ENCODE peak calls at places on chromosomes 1 and 21, in five cellular contexts. One of them, this sample, is unnamed.

GRCh38 chr1:155307247-155307740 is 1.4 kb upstream of the FDPS start:
- DNase-seq in endothelial cell of umbilical vein: peak
- DNase-seq in right atrium auricular region: no peak
- DNase-seq in skeletal muscle cell: no peak
- DNase-seq in mammary epithelial cell: peak
- DNase-seq in this sample: no peak

GRCh38 chr1:162720996-162721395 is 69.5 kb upstream of the HSD17B7 start:
- DNase-seq in endothelial cell of umbilical vein: no peak
- DNase-seq in mammary epithelial cell: no peak
- DNase-seq in right atrium auricular region: no peak
- DNase-seq in skeletal muscle cell: no peak
- DNase-seq in this sample: no peak

GRCh38 chr21:43335119-43335518 is 91.8 kb downstream of the SIK1 start:
- DNase-seq in mammary epithelial cell: no peak
- DNase-seq in right atrium auricular region: no peak
- DNase-seq in endothelial cell of umbilical vein: no peak
- DNase-seq in skeletal muscle cell: no peak
- DNase-seq in this sample: no peak

GRCh38 chr1:168477792-168478191 is 66.0 kb downstream of the XCL2 start:
- DNase-seq in mammary epithelial cell: no peak
- DNase-seq in endothelial cell of umbilical vein: no peak
- DNase-seq in skeletal muscle cell: no peak
- DNase-seq in right atrium auricular region: no peak
- DNase-seq in this sample: no peak

GRCh38 chr1:222097646-222098045 is 355.8 kb upstream of the DUSP10 start:
- DNase-seq in right atrium auricular region: no peak
- DNase-seq in mammary epithelial cell: peak
- DNase-seq in skeletal muscle cell: no peak
- DNase-seq in endothelial cell of umbilical vein: no peak
- DNase-seq in this sample: no peak

GRCh38 chr1:93692983-93693591 is 11.4 kb upstream of the BCAR3 start:
- DNase-seq in skeletal muscle cell: no peak
- DNase-seq in right atrium auricular region: no peak
- DNase-seq in mammary epithelial cell: peak
- DNase-seq in endothelial cell of umbilical vein: peak
- DNase-seq in this sample: no peak

GRCh38 chr1:201536542-201536941 is 2.4 kb upstream of the NAV1 start:
- DNase-seq in mammary epithelial cell: peak
- DNase-seq in right atrium auricular region: peak
- DNase-seq in endothelial cell of umbilical vein: no peak
- DNase-seq in skeletal muscle cell: no peak
- DNase-seq in this sample: peak

GRCh38 chr1:33841516-33841915 is 22.4 kb upstream of the HMGB4 start:
- DNase-seq in mammary epithelial cell: no peak
- DNase-seq in right atrium auricular region: no peak
- DNase-seq in endothelial cell of umbilical vein: no peak
- DNase-seq in skeletal muscle cell: no peak
- DNase-seq in this sample: no peak

GRCh38 chr1:242784807-242785206 is 260.3 kb upstream of the PLD5 start:
- DNase-seq in skeletal muscle cell: no peak
- DNase-seq in right atrium auricular region: no peak
- DNase-seq in endothelial cell of umbilical vein: no peak
- DNase-seq in mammary epithelial cell: no peak
- DNase-seq in this sample: no peak

GRCh38 chr1:151944110-151944858 is 35.0 kb upstream of the THEM4 start:
- DNase-seq in mammary epithelial cell: no peak
- DNase-seq in right atrium auricular region: peak
- DNase-seq in skeletal muscle cell: no peak
- DNase-seq in endothelial cell of umbilical vein: no peak
- DNase-seq in this sample: no peak

GRCh38 chr1:65264197-65264929 is 45.0 kb upstream of the DNAJC6 start:
- DNase-seq in mammary epithelial cell: peak
- DNase-seq in right atrium auricular region: no peak
- DNase-seq in skeletal muscle cell: peak
- DNase-seq in endothelial cell of umbilical vein: peak
- DNase-seq in this sample: no peak

GRCh38 chr1:64676386-64676785 is 68.5 kb upstream of the RAVER2 start:
- DNase-seq in endothelial cell of umbilical vein: no peak
- DNase-seq in skeletal muscle cell: no peak
- DNase-seq in mammary epithelial cell: no peak
- DNase-seq in right atrium auricular region: no peak
- DNase-seq in this sample: no peak

GRCh38 chr1:202145325-202146140 is 996 bp upstream of the ARL8A start:
- DNase-seq in endothelial cell of umbilical vein: peak
- DNase-seq in skeletal muscle cell: no peak
- DNase-seq in right atrium auricular region: no peak
- DNase-seq in mammary epithelial cell: peak
- DNase-seq in this sample: no peak

GRCh38 chr1:101181930-101182329 is 54.9 kb upstream of the S1PR1 start:
- DNase-seq in endothelial cell of umbilical vein: peak
- DNase-seq in skeletal muscle cell: no peak
- DNase-seq in right atrium auricular region: no peak
- DNase-seq in mammary epithelial cell: no peak
- DNase-seq in this sample: no peak

GRCh38 chr1:247360991-247361721 is 29.5 kb upstream of the ZNF496 start:
- DNase-seq in mammary epithelial cell: no peak
- DNase-seq in right atrium auricular region: peak
- DNase-seq in skeletal muscle cell: no peak
- DNase-seq in endothelial cell of umbilical vein: no peak
- DNase-seq in this sample: no peak

GRCh38 chr1:98084188-98084587 is 163.4 kb upstream of the DPYD start:
- DNase-seq in skeletal muscle cell: no peak
- DNase-seq in mammary epithelial cell: no peak
- DNase-seq in endothelial cell of umbilical vein: no peak
- DNase-seq in right atrium auricular region: no peak
- DNase-seq in this sample: no peak

GRCh38 chr1:15714438-15715136 is 21.5 kb upstream of the SLC25A34 start:
- DNase-seq in mammary epithelial cell: no peak
- DNase-seq in endothelial cell of umbilical vein: no peak
- DNase-seq in right atrium auricular region: no peak
- DNase-seq in skeletal muscle cell: peak
- DNase-seq in this sample: no peak

GRCh38 chr1:46724991-46725735 is 6.2 kb upstream of the EFCAB14 start:
- DNase-seq in skeletal muscle cell: peak
- DNase-seq in mammary epithelial cell: peak
- DNase-seq in endothelial cell of umbilical vein: peak
- DNase-seq in right atrium auricular region: peak
- DNase-seq in this sample: no peak

GRCh38 chr1:57826535-57826934 is 402.7 kb upstream of the DAB1 start:
- DNase-seq in mammary epithelial cell: no peak
- DNase-seq in endothelial cell of umbilical vein: no peak
- DNase-seq in right atrium auricular region: no peak
- DNase-seq in skeletal muscle cell: no peak
- DNase-seq in this sample: no peak

GRCh38 chr21:28442624-28443023 is 550.1 kb downstream of the LTN1 start:
- DNase-seq in skeletal muscle cell: peak
- DNase-seq in mammary epithelial cell: peak
- DNase-seq in endothelial cell of umbilical vein: no peak
- DNase-seq in right atrium auricular region: no peak
- DNase-seq in this sample: no peak

GRCh38 chr1:175354080-175354479 is 161.5 kb upstream of the KIAA0040 start:
- DNase-seq in mammary epithelial cell: peak
- DNase-seq in endothelial cell of umbilical vein: no peak
- DNase-seq in skeletal muscle cell: no peak
- DNase-seq in right atrium auricular region: no peak
- DNase-seq in this sample: no peak

GRCh38 chr1:180892272-180892671 is 20.4 kb upstream of the KIAA1614 start:
- DNase-seq in skeletal muscle cell: no peak
- DNase-seq in right atrium auricular region: peak
- DNase-seq in mammary epithelial cell: no peak
- DNase-seq in endothelial cell of umbilical vein: no peak
- DNase-seq in this sample: no peak

GRCh38 chr1:180886338-180886737 is 26.4 kb upstream of the KIAA1614 start:
- DNase-seq in right atrium auricular region: no peak
- DNase-seq in skeletal muscle cell: no peak
- DNase-seq in endothelial cell of umbilical vein: no peak
- DNase-seq in mammary epithelial cell: no peak
- DNase-seq in this sample: no peak

GRCh38 chr1:180889325-180889724 is 23.4 kb upstream of the KIAA1614 start:
- DNase-seq in mammary epithelial cell: no peak
- DNase-seq in endothelial cell of umbilical vein: no peak
- DNase-seq in right atrium auricular region: no peak
- DNase-seq in skeletal muscle cell: no peak
- DNase-seq in this sample: no peak

GRCh38 chr1:180887841-180888240 is 24.9 kb upstream of the KIAA1614 start:
- DNase-seq in right atrium auricular region: peak
- DNase-seq in mammary epithelial cell: no peak
- DNase-seq in endothelial cell of umbilical vein: no peak
- DNase-seq in skeletal muscle cell: no peak
- DNase-seq in this sample: no peak

DNA sequence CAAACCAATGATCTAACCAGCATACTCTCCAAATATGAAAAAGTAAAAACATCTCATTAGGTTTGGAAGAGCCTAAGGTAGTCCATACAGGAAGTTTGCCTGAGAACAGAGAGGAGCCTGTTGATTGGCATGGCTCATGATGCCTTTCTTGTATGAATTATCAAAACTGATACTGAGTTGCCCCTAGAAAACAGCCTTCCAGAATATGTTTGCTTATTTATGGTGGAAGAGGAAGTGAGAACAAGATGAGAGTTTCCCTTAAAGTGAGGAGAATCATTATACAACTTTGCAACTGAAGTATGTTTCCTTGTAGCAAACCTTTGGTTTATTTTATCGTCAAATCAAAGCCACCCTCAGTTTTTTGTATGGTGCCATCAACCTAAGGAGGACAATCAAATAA is 23.8 kb upstream of the KIAA1614 start:
- DNase-seq in skeletal muscle cell: no peak
- DNase-seq in endothelial cell of umbilical vein: no peak
- DNase-seq in right atrium auricular region: no peak
- DNase-seq in mammary epithelial cell: no peak
- DNase-seq in this sample: no peak
- H3K4me3 ChIP-seq in skeletal muscle cell: no peak
- H3K4me3 ChIP-seq in endothelial cell of umbilical vein: no peak
- H3K4me3 ChIP-seq in right atrium auricular region: no peak
- H3K4me3 ChIP-seq in mammary epithelial cell: no peak
- H3K4me3 ChIP-seq in this sample: no peak

GRCh38 chr1:27429029-27429425 is 36.6 kb downstream of the GPR3 start:
- DNase-seq in mammary epithelial cell: no peak
- DNase-seq in skeletal muscle cell: no peak
- DNase-seq in right atrium auricular region: no peak
- DNase-seq in endothelial cell of umbilical vein: no peak
- DNase-seq in this sample: no peak
- H3K4me3 ChIP-seq in mammary epithelial cell: no peak
- H3K4me3 ChIP-seq in skeletal muscle cell: no peak
- H3K4me3 ChIP-seq in right atrium auricular region: no peak
- H3K4me3 ChIP-seq in endothelial cell of umbilical vein: no peak
- H3K4me3 ChIP-seq in this sample: peak

GRCh38 chr1:45499415-45499769 is 481 bp downstream of the CCDC163 start:
- DNase-seq in mammary epithelial cell: peak
- DNase-seq in skeletal muscle cell: no peak
- DNase-seq in right atrium auricular region: no peak
- DNase-seq in endothelial cell of umbilical vein: peak
- DNase-seq in this sample: no peak
- H3K4me3 ChIP-seq in mammary epithelial cell: peak
- H3K4me3 ChIP-seq in skeletal muscle cell: peak
- H3K4me3 ChIP-seq in right atrium auricular region: peak
- H3K4me3 ChIP-seq in endothelial cell of umbilical vein: peak
- H3K4me3 ChIP-seq in this sample: peak

GRCh38 chr1:159923203-159924024 is 1.9 kb downstream of the TAGLN2 start:
- DNase-seq in skeletal muscle cell: peak
- DNase-seq in mammary epithelial cell: peak
- DNase-seq in endothelial cell of umbilical vein: peak
- DNase-seq in right atrium auricular region: peak
- DNase-seq in this sample: peak

GRCh38 chr1:159920651-159921050 is 4.7 kb downstream of the TAGLN2 start:
- DNase-seq in mammary epithelial cell: no peak
- DNase-seq in skeletal muscle cell: no peak
- DNase-seq in right atrium auricular region: no peak
- DNase-seq in endothelial cell of umbilical vein: no peak
- DNase-seq in this sample: no peak

GRCh38 chr1:159921251-159921650 is 4.1 kb downstream of the TAGLN2 start:
- DNase-seq in right atrium auricular region: no peak
- DNase-seq in mammary epithelial cell: no peak
- DNase-seq in endothelial cell of umbilical vein: peak
- DNase-seq in skeletal muscle cell: no peak
- DNase-seq in this sample: no peak

GRCh38 chr1:159922499-159923202 is 2.7 kb downstream of the TAGLN2 start:
- DNase-seq in endothelial cell of umbilical vein: no peak
- DNase-seq in skeletal muscle cell: peak
- DNase-seq in right atrium auricular region: no peak
- DNase-seq in mammary epithelial cell: no peak
- DNase-seq in this sample: no peak

GRCh38 chr1:159921700-159922498 is 3.4 kb downstream of the TAGLN2 start:
- DNase-seq in mammary epithelial cell: no peak
- DNase-seq in right atrium auricular region: no peak
- DNase-seq in skeletal muscle cell: no peak
- DNase-seq in endothelial cell of umbilical vein: peak
- DNase-seq in this sample: no peak
- H3K4me3 ChIP-seq in mammary epithelial cell: no peak
- H3K4me3 ChIP-seq in right atrium auricular region: peak
- H3K4me3 ChIP-seq in skeletal muscle cell: peak
- H3K4me3 ChIP-seq in endothelial cell of umbilical vein: no peak
- H3K4me3 ChIP-seq in this sample: peak

GRCh38 chr1:170660874-170661645 is 2.9 kb upstream of the PRRX1 start:
- DNase-seq in skeletal muscle cell: no peak
- DNase-seq in endothelial cell of umbilical vein: peak
- DNase-seq in mammary epithelial cell: no peak
- DNase-seq in right atrium auricular region: no peak
- DNase-seq in this sample: no peak
- H3K4me3 ChIP-seq in skeletal muscle cell: peak
- H3K4me3 ChIP-seq in endothelial cell of umbilical vein: peak
- H3K4me3 ChIP-seq in mammary epithelial cell: peak
- H3K4me3 ChIP-seq in right atrium auricular region: peak
- H3K4me3 ChIP-seq in this sample: peak

DNA sequence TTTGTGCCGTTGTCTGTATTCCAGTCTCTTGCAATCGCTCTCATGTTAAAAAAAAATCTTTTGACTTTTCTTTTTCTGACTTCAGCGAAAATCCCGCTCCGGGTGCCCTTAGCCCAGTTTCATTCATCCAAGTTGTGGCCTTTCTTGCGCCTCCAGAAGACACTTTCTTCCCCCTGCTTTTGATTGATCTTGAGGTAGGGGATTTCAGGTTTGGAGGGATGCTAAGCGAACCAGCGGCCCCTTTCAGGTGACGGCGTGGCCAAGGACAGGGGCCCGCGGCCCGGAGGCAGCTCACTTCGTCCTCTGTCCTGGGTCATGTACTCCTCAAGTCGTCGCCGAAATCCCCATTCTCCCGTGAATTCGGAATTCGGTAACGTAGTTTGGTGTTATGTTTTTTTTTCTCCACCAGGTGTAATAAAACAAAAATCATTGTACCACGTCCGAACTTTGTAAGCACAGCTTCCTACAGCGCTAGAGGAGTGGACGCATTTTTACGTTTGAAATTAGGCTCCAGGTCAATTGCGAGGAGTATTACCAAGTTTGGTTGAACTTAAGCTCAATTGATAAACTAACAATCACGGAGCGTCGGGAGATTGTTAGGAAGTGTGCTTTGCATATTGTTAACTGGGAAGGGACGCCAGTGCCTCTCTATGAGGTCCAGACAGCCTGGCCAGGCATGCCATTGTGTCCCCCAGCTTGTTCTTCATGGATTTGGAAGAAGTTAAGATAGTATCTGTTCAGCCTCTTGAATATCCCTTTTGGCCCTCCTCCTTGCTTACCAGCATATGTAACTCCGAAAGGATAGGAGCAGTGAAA is 1.1 kb downstream of the MRPS6 start:
- DNase-seq in mammary epithelial cell: peak
- DNase-seq in endothelial cell of umbilical vein: peak
- DNase-seq in skeletal muscle cell: no peak
- DNase-seq in right atrium auricular region: no peak
- DNase-seq in this sample: no peak
- H3K4me3 ChIP-seq in mammary epithelial cell: peak
- H3K4me3 ChIP-seq in endothelial cell of umbilical vein: peak
- H3K4me3 ChIP-seq in skeletal muscle cell: peak
- H3K4me3 ChIP-seq in right atrium auricular region: peak
- H3K4me3 ChIP-seq in this sample: peak

GRCh38 chr1:206041640-206042039 is 11.3 kb upstream of the RHEX start:
- DNase-seq in skeletal muscle cell: no peak
- DNase-seq in mammary epithelial cell: peak
- DNase-seq in right atrium auricular region: no peak
- DNase-seq in endothelial cell of umbilical vein: no peak
- DNase-seq in this sample: no peak
- H3K4me3 ChIP-seq in skeletal muscle cell: no peak
- H3K4me3 ChIP-seq in mammary epithelial cell: no peak
- H3K4me3 ChIP-seq in right atrium auricular region: no peak
- H3K4me3 ChIP-seq in endothelial cell of umbilical vein: no peak
- H3K4me3 ChIP-seq in this sample: no peak

This sample was measured in coronary artery.